ENCODE peak calls at places on chromosomes 6 and 20, in ten cellular contexts. K is Karpas-422; D is Panc1; P is adrenal gland; Y is psoas muscle; T is hepatocyte; R is CD4-positive, CD25-positive, alpha-beta regulatory T cell; O is lung; B is ascending aorta; X is tibial artery. W is an unnamed sample. For H3K4me1 and H3K9me3, the result is how much of the 10 kb centered on the place peaks cover.

GRCh38 chr6:138440296-138440695 is 36.3 kb downstream of the HEBP2 start:
- DNase-seq in K (no peak), D (no peak), X (no peak), Y (no peak), O (no peak), B (no peak), R (no peak), T (no peak), P (no peak), W (no peak)

GRCh38 chr20:62516345-62516744 is 40.5 kb upstream of the GATA5 start:
- DNase-seq in K (no peak), R (no peak), X (no peak), T (no peak), Y (no peak), D (no peak), B (no peak), P (no peak), O (no peak), W (no peak)

GRCh38 chr6:131013495-131013894 is 49.5 kb downstream of the EPB41L2 start:
- DNase-seq in T (no peak), O (no peak), Y (no peak), D (no peak), R (no peak), B (no peak), X (no peak), P (no peak), K (no peak), W (no peak)

GRCh38 chr20:19823971-19824370 is 65.9 kb downstream of the RIN2 start:
- DNase-seq in K (peak), B (no peak), R (no peak), O (no peak), D (no peak), X (no peak), Y (no peak), T (no peak), P (no peak), W (no peak)

GRCh38 chr6:160461641-160462040 is 113.5 kb downstream of the SLC22A3 start:
- DNase-seq in R (peak), K (no peak), P (no peak), Y (no peak), B (no peak), T (no peak), X (no peak), O (no peak), D (no peak), W (no peak)

GRCh38 chr6:24283043-24283985 is 74.5 kb downstream of the DCDC2 start:
- DNase-seq in T (peak), O (peak), Y (peak), X (peak), P (peak), B (peak), K (peak), D (peak), R (peak), W (no peak)

GRCh38 chr6:2721219-2721618 is 29.5 kb downstream of the MYLK4 start:
- DNase-seq in T (no peak), B (no peak), Y (no peak), X (no peak), P (no peak), D (no peak), R (no peak), O (no peak), K (no peak), W (no peak)

GRCh38 chr6:43074847-43075741 is 1.0 kb upstream of the PTK7 start:
- DNase-seq in O (peak), B (no peak), R (no peak), X (no peak), K (no peak), Y (no peak), P (no peak), D (no peak), T (peak), W (no peak)

GRCh38 chr6:49205526-49205925 is 257.5 kb downstream of the MMUT start:
- DNase-seq in D (no peak), Y (no peak), T (no peak), R (no peak), O (no peak), B (no peak), P (no peak), X (no peak), K (no peak), W (no peak)

GRCh38 chr6:113936093-113936934 is 34.6 kb downstream of the HDAC2 start:
- DNase-seq in T (peak), O (no peak), Y (no peak), K (peak), P (no peak), R (peak), B (no peak), D (peak), X (no peak), W (no peak)

GRCh38 chr20:9235518-9235917 is 166.6 kb downstream of the PLCB4 start:
- DNase-seq in D (no peak), O (no peak), K (no peak), P (no peak), R (no peak), B (no peak), X (no peak), Y (no peak), T (no peak), W (no peak)

GRCh38 chr6:149012040-149012545 is 265.3 kb downstream of the UST start:
- DNase-seq in P (peak), X (no peak), R (no peak), D (no peak), K (no peak), T (peak), Y (no peak), O (no peak), B (no peak), W (no peak)

GRCh38 chr20:35467339-35468224 is 12.2 kb downstream of the CEP250 start:
- DNase-seq in K (no peak), X (no peak), Y (peak), P (peak), T (peak), B (no peak), D (no peak), R (no peak), O (no peak), W (no peak)

GRCh38 chr20:47326718-47327137 is 29.8 kb downstream of the ZMYND8 start:
- DNase-seq in X (no peak), T (no peak), P (no peak), R (no peak), K (no peak), D (no peak), B (no peak), Y (no peak), O (no peak), W (no peak)

GRCh38 chr6:95248501-95248900 is 328.8 kb upstream of the MANEA start:
- DNase-seq in K (peak), X (no peak), B (no peak), R (no peak), P (no peak), D (no peak), Y (no peak), T (no peak), O (no peak), W (no peak)

GRCh38 chr6:118709859-118710350 is 58.5 kb upstream of the CEP85L start:
- DNase-seq in T (no peak), D (no peak), K (peak), O (peak), R (peak), Y (no peak), X (no peak), B (no peak), P (peak), W (peak)

GRCh38 chr6:134373282-134373922 is 55.5 kb upstream of the SGK1 start:
- DNase-seq in O (no peak), B (peak), X (peak), Y (no peak), K (peak), D (no peak), P (peak), R (no peak), T (peak), W (no peak)

GRCh38 chr6:83884523-83884922 is 25.0 kb downstream of the CYB5R4 start:
- DNase-seq in Y (no peak), K (peak), X (no peak), D (no peak), T (peak), P (no peak), R (peak), O (no peak), B (no peak), W (no peak)

GRCh38 chr20:54062812-54063280 is 7.5 kb downstream of the BCAS1 start:
- DNase-seq in Y (no peak), P (no peak), R (peak), O (no peak), D (peak), K (peak), T (peak), B (no peak), X (no peak), W (no peak)

GRCh38 chr6:137880633-137881521 is 13.8 kb downstream of the TNFAIP3 start:
- DNase-seq in O (no peak), X (no peak), P (no peak), K (no peak), R (peak), D (no peak), T (no peak), Y (no peak), B (no peak), W (no peak)

GRCh38 chr6:137487947-137488735 is 6.1 kb downstream of the OLIG3 start:
- DNase-seq in B (no peak), D (no peak), P (no peak), Y (no peak), R (no peak), K (no peak), T (no peak), X (no peak), O (no peak), W (no peak)

GRCh38 chr6:30042476-30042875 is 18.6 kb upstream of the POLR1H start:
- DNase-seq in D (no peak), T (no peak), K (peak), Y (no peak), R (no peak), P (no peak), X (no peak), O (no peak), B (no peak), W (no peak)

GRCh38 chr6:136719280-136720044 is 72.8 kb downstream of the MAP3K5 start:
- DNase-seq in O (no peak), B (no peak), P (no peak), R (no peak), K (no peak), T (no peak), Y (no peak), D (no peak), X (no peak), W (no peak)

GRCh38 chr6:69867075-69867911 is 937 bp downstream of the COL19A1 start:
- DNase-seq in D (no peak), T (peak), X (peak), B (peak), Y (peak), R (peak), K (peak), P (peak), O (peak), W (peak)

GRCh38 chr6:45972795-45973503 is 42.7 kb downstream of the CLIC5 start:
- DNase-seq in T (no peak), P (no peak), K (no peak), B (no peak), R (no peak), X (no peak), D (no peak), Y (no peak), O (no peak), W (no peak)

GRCh38 chr6:19802656-19803055 is 34.5 kb upstream of the ID4 start:
- DNase-seq in D (no peak), X (no peak), K (no peak), O (no peak), P (no peak), Y (no peak), T (no peak), R (no peak), B (no peak), W (no peak)

GRCh38 chr20:51469046-51469445 is 73.5 kb downstream of the NFATC2 start:
- DNase-seq in K (no peak), X (no peak), D (no peak), T (no peak), R (no peak), O (no peak), Y (no peak), B (no peak), P (no peak), W (no peak)

GRCh38 chr6:31952140-31952805 is 6.4 kb downstream of the CFB start:
- DNase-seq in D (no peak), P (peak), K (no peak), B (peak), T (peak), X (no peak), Y (peak), O (peak), R (no peak), W (no peak)

GRCh38 chr6:44202972-44203750 is 13.6 kb upstream of the MYMX start:
- DNase-seq in K (no peak), B (no peak), P (no peak), Y (no peak), D (no peak), O (no peak), T (no peak), X (no peak), R (no peak), W (no peak)
- H3K4me1 ChIP-seq in K (under half), B (under half), P (under half), Y (under half), D (under half), O (under half), T (under half), X (under half), R (under half), W (under half)

GRCh38 chr6:22568854-22569253 is 512 bp upstream of the HDGFL1 start:
- DNase-seq in B (no peak), D (no peak), O (no peak), T (no peak), X (no peak), Y (no peak), R (no peak), P (no peak), K (no peak), W (no peak)
- H3K9me3 ChIP-seq in B (under half), D (under half), O (under half), T (under half), X (under half), Y (under half), R (under half), P (under half), K (under half), W (under half)

GRCh38 chr20:38842017-38842416 is 36.5 kb downstream of the PPP1R16B start:
- DNase-seq in B (no peak), X (no peak), R (no peak), O (no peak), T (no peak), K (no peak), Y (no peak), P (no peak), D (no peak), W (no peak)
- H3K4me1 ChIP-seq in B (under half), X (under half), R (half or more), O (under half), T (under half), K (under half), Y (under half), P (under half), D (under half), W (half or more)

GRCh38 chr6:34243131-34243771 is 5.6 kb downstream of the SMIM29 start:
- DNase-seq in D (no peak), O (no peak), Y (no peak), T (no peak), R (no peak), K (no peak), P (peak), X (peak), B (peak), W (no peak)
- H3K9me3 ChIP-seq in D (under half), O (under half), Y (under half), T (under half), R (under half), K (under half), P (under half), X (under half), B (under half), W (under half)